ENCODE peak calls at places on chromosomes 4 and X, in eight cellular contexts. One of them, this sample, is unnamed.
A peak's percentile ranks its signal among the peaks of the same experiment; 100 is the strongest.

GRCh38 chr4:19776021-19776459 is 475.7 kb upstream of the SLIT2 start:
- DNase-seq in nucleus accumbens: no peak
- DNase-seq in RCC 7860: peak; percentile 100
- DNase-seq in psoas muscle: no peak
- DNase-seq in T47D: no peak
- DNase-seq in heart left ventricle: no peak
- DNase-seq in breast epithelium: no peak
- DNase-seq in adipocyte: peak; percentile 70
- DNase-seq in this sample: peak; percentile 53

GRCh38 chr4:15234101-15234500 is 193.7 kb upstream of the C1QTNF7 start:
- DNase-seq in nucleus accumbens: no peak
- DNase-seq in RCC 7860: peak; percentile 10
- DNase-seq in psoas muscle: no peak
- DNase-seq in T47D: no peak
- DNase-seq in heart left ventricle: no peak
- DNase-seq in breast epithelium: no peak
- DNase-seq in adipocyte: peak; percentile 52
- DNase-seq in this sample: no peak

GRCh38 chrX:37746268-37746931 is 33.5 kb upstream of the CYBB start:
- DNase-seq in nucleus accumbens: no peak
- DNase-seq in RCC 7860: peak; percentile 64
- DNase-seq in psoas muscle: no peak
- DNase-seq in T47D: no peak
- DNase-seq in heart left ventricle: no peak
- DNase-seq in breast epithelium: no peak
- DNase-seq in adipocyte: no peak
- DNase-seq in this sample: no peak

GRCh38 chr4:7073526-7074390 is 5.9 kb upstream of the GRPEL1 start:
- DNase-seq in nucleus accumbens: no peak
- DNase-seq in RCC 7860: peak; percentile 50
- DNase-seq in psoas muscle: no peak
- DNase-seq in T47D: peak; percentile 76
- DNase-seq in heart left ventricle: no peak
- DNase-seq in breast epithelium: no peak
- DNase-seq in adipocyte: peak; percentile 53
- DNase-seq in this sample: peak; percentile 72

GRCh38 chrX:39653656-39654055 is 444.1 kb downstream of the BCOR start:
- DNase-seq in nucleus accumbens: peak; percentile 4
- DNase-seq in RCC 7860: no peak
- DNase-seq in psoas muscle: no peak
- DNase-seq in T47D: no peak
- DNase-seq in heart left ventricle: no peak
- DNase-seq in breast epithelium: no peak
- DNase-seq in adipocyte: no peak
- DNase-seq in this sample: no peak

GRCh38 chrX:8484360-8484759 is 19.7 kb downstream of the VCX3B start:
- DNase-seq in nucleus accumbens: no peak
- DNase-seq in RCC 7860: no peak
- DNase-seq in psoas muscle: no peak
- DNase-seq in T47D: no peak
- DNase-seq in heart left ventricle: no peak
- DNase-seq in breast epithelium: no peak
- DNase-seq in adipocyte: no peak
- DNase-seq in this sample: no peak

GRCh38 chr4:68606240-68606639 is 30.1 kb upstream of the UGT2B17 start:
- DNase-seq in nucleus accumbens: no peak
- DNase-seq in RCC 7860: no peak
- DNase-seq in psoas muscle: no peak
- DNase-seq in T47D: no peak
- DNase-seq in heart left ventricle: no peak
- DNase-seq in breast epithelium: no peak
- DNase-seq in adipocyte: no peak
- DNase-seq in this sample: no peak

GRCh38 chr4:24771241-24771640 is 24.1 kb upstream of the SOD3 start:
- DNase-seq in nucleus accumbens: no peak
- DNase-seq in RCC 7860: no peak
- DNase-seq in psoas muscle: no peak
- DNase-seq in T47D: no peak
- DNase-seq in heart left ventricle: no peak
- DNase-seq in breast epithelium: no peak
- DNase-seq in adipocyte: no peak
- DNase-seq in this sample: no peak

GRCh38 chrX:38312436-38312835 is 14.9 kb downstream of the RPGR start:
- DNase-seq in nucleus accumbens: no peak
- DNase-seq in RCC 7860: peak; percentile 84
- DNase-seq in psoas muscle: no peak
- DNase-seq in T47D: no peak
- DNase-seq in heart left ventricle: no peak
- DNase-seq in breast epithelium: no peak
- DNase-seq in adipocyte: peak; percentile 6
- DNase-seq in this sample: no peak

GRCh38 chrX:9532349-9532748 is 67.5 kb downstream of the TBL1X start:
- DNase-seq in nucleus accumbens: no peak
- DNase-seq in RCC 7860: no peak
- DNase-seq in psoas muscle: no peak
- DNase-seq in T47D: no peak
- DNase-seq in heart left ventricle: peak; percentile 20
- DNase-seq in breast epithelium: no peak
- DNase-seq in adipocyte: no peak
- DNase-seq in this sample: no peak

GRCh38 chr4:165502919-165503907 is 124.4 kb downstream of the CPE start:
- DNase-seq in nucleus accumbens: no peak
- DNase-seq in RCC 7860: peak; percentile 51
- DNase-seq in psoas muscle: no peak
- DNase-seq in T47D: no peak
- DNase-seq in heart left ventricle: no peak
- DNase-seq in breast epithelium: no peak
- DNase-seq in adipocyte: peak; percentile 62
- DNase-seq in this sample: no peak

GRCh38 chr4:89753601-89754066 is 83.3 kb downstream of the SNCA start:
- DNase-seq in nucleus accumbens: no peak
- DNase-seq in RCC 7860: peak; percentile 89
- DNase-seq in psoas muscle: no peak
- DNase-seq in T47D: no peak
- DNase-seq in heart left ventricle: no peak
- DNase-seq in breast epithelium: no peak
- DNase-seq in adipocyte: peak; percentile 98
- DNase-seq in this sample: no peak

GRCh38 chr4:41418444-41418843 is 119.5 kb upstream of the LIMCH1 start:
- DNase-seq in nucleus accumbens: no peak
- DNase-seq in RCC 7860: peak; percentile 15
- DNase-seq in psoas muscle: peak; percentile 87
- DNase-seq in T47D: no peak
- DNase-seq in heart left ventricle: peak; percentile 76
- DNase-seq in breast epithelium: peak; percentile 64
- DNase-seq in adipocyte: peak; percentile 45
- DNase-seq in this sample: no peak

GRCh38 chr4:13533670-13534343 is 10.5 kb downstream of the NKX3-2 start:
- DNase-seq in nucleus accumbens: no peak
- DNase-seq in RCC 7860: no peak
- DNase-seq in psoas muscle: no peak
- DNase-seq in T47D: no peak
- DNase-seq in heart left ventricle: no peak
- DNase-seq in breast epithelium: no peak
- DNase-seq in adipocyte: no peak
- DNase-seq in this sample: peak; percentile 7

GRCh38 chr4:48108309-48109073 is 25.6 kb downstream of the TXK start:
- DNase-seq in nucleus accumbens: no peak
- DNase-seq in RCC 7860: no peak
- DNase-seq in psoas muscle: no peak
- DNase-seq in T47D: no peak
- DNase-seq in heart left ventricle: no peak
- DNase-seq in breast epithelium: no peak
- DNase-seq in adipocyte: no peak
- DNase-seq in this sample: no peak

GRCh38 chr4:48906283-48907173 is at the start of gene OCIAD2:
- DNase-seq in nucleus accumbens: no peak
- DNase-seq in RCC 7860: peak; percentile 76
- DNase-seq in psoas muscle: peak; percentile 60
- DNase-seq in T47D: peak; percentile 67
- DNase-seq in heart left ventricle: peak; percentile 72
- DNase-seq in breast epithelium: peak; percentile 68
- DNase-seq in adipocyte: peak; percentile 44
- DNase-seq in this sample: peak; percentile 69

GRCh38 chrX:41449615-41450014 is 2.5 kb downstream of the NYX start:
- DNase-seq in nucleus accumbens: no peak
- DNase-seq in RCC 7860: no peak
- DNase-seq in psoas muscle: no peak
- DNase-seq in T47D: no peak
- DNase-seq in heart left ventricle: no peak
- DNase-seq in breast epithelium: no peak
- DNase-seq in adipocyte: peak; percentile 26
- DNase-seq in this sample: no peak

GRCh38 chr4:56684320-56684719 is 3.2 kb upstream of the HOPX start:
- DNase-seq in nucleus accumbens: no peak
- DNase-seq in RCC 7860: no peak
- DNase-seq in psoas muscle: no peak
- DNase-seq in T47D: no peak
- DNase-seq in heart left ventricle: no peak
- DNase-seq in breast epithelium: no peak
- DNase-seq in adipocyte: no peak
- DNase-seq in this sample: no peak

GRCh38 chr4:78588894-78589545 is 37.5 kb downstream of the ANXA3 start:
- DNase-seq in nucleus accumbens: no peak
- DNase-seq in RCC 7860: no peak
- DNase-seq in psoas muscle: no peak
- DNase-seq in T47D: no peak
- DNase-seq in heart left ventricle: no peak
- DNase-seq in breast epithelium: no peak
- DNase-seq in adipocyte: no peak
- DNase-seq in this sample: no peak

GRCh38 chrX:20711366-20711765 is 444.7 kb upstream of the RPS6KA3 start:
- DNase-seq in nucleus accumbens: no peak
- DNase-seq in RCC 7860: no peak
- DNase-seq in psoas muscle: no peak
- DNase-seq in T47D: no peak
- DNase-seq in heart left ventricle: no peak
- DNase-seq in breast epithelium: no peak
- DNase-seq in adipocyte: no peak
- DNase-seq in this sample: no peak

GRCh38 chrX:119736206-119736764 is 22.1 kb upstream of the SOWAHD start:
- DNase-seq in nucleus accumbens: no peak
- DNase-seq in RCC 7860: no peak
- DNase-seq in psoas muscle: no peak
- DNase-seq in T47D: no peak
- DNase-seq in heart left ventricle: no peak
- DNase-seq in breast epithelium: no peak
- DNase-seq in adipocyte: no peak
- DNase-seq in this sample: no peak

GRCh38 chr4:10083861-10084641 is 32.5 kb downstream of the WDR1 start:
- DNase-seq in nucleus accumbens: no peak
- DNase-seq in RCC 7860: no peak
- DNase-seq in psoas muscle: peak; percentile 87
- DNase-seq in T47D: no peak
- DNase-seq in heart left ventricle: no peak
- DNase-seq in breast epithelium: peak; percentile 51
- DNase-seq in adipocyte: no peak
- DNase-seq in this sample: peak; percentile 9

GRCh38 chr4:8315343-8316250 is 46.0 kb downstream of the HTRA3 start:
- DNase-seq in nucleus accumbens: no peak
- DNase-seq in RCC 7860: peak; percentile 77
- DNase-seq in psoas muscle: peak; percentile 74
- DNase-seq in T47D: no peak
- DNase-seq in heart left ventricle: peak; percentile 35
- DNase-seq in breast epithelium: peak; percentile 53
- DNase-seq in adipocyte: peak; percentile 88
- DNase-seq in this sample: peak; percentile 62

GRCh38 chrX:94400488-94400887 is 726.5 kb downstream of the FAM133A start:
- DNase-seq in nucleus accumbens: no peak
- DNase-seq in RCC 7860: no peak
- DNase-seq in psoas muscle: no peak
- DNase-seq in T47D: no peak
- DNase-seq in heart left ventricle: no peak
- DNase-seq in breast epithelium: no peak
- DNase-seq in adipocyte: no peak
- DNase-seq in this sample: no peak

GRCh38 chr4:65310586-65310985 is 359.7 kb downstream of the EPHA5 start:
- DNase-seq in nucleus accumbens: no peak
- DNase-seq in RCC 7860: no peak
- DNase-seq in psoas muscle: no peak
- DNase-seq in T47D: no peak
- DNase-seq in heart left ventricle: no peak
- DNase-seq in breast epithelium: no peak
- DNase-seq in adipocyte: no peak
- DNase-seq in this sample: no peak

GRCh38 chrX:21968333-21968732 is 27.8 kb downstream of the SMS start:
- DNase-seq in nucleus accumbens: no peak
- DNase-seq in RCC 7860: no peak
- DNase-seq in psoas muscle: peak; percentile 57
- DNase-seq in T47D: no peak
- DNase-seq in heart left ventricle: no peak
- DNase-seq in breast epithelium: no peak
- DNase-seq in adipocyte: no peak
- DNase-seq in this sample: no peak

GRCh38 chrX:92213781-92214180 is 434.6 kb downstream of the PCDH11X start:
- DNase-seq in nucleus accumbens: no peak
- DNase-seq in RCC 7860: no peak
- DNase-seq in psoas muscle: no peak
- DNase-seq in T47D: no peak
- DNase-seq in heart left ventricle: no peak
- DNase-seq in breast epithelium: no peak
- DNase-seq in adipocyte: no peak
- DNase-seq in this sample: no peak

This sample was measured in 8988T.